ENCODE peak calls at places on chromosomes 2 and 18, in eight cellular contexts. K, J, P, Z, T, H, U and N are unnamed samples.

GRCh38 chr18:3595282-3596273 is 145.6 kb downstream of the TGIF1 start:
- DNase-seq in K (no peak), H (no peak), P (no peak), T (no peak), J (no peak), U (peak; percentile 43), Z (peak; percentile 58), N (no peak)

GRCh38 chr2:126661702-126662465 is 5.9 kb downstream of the GYPC start:
- DNase-seq in T (no peak), Z (no peak), U (no peak), P (no peak), K (no peak), J (no peak), H (no peak), N (no peak)

GRCh38 chr2:12192762-12193161 is 446.3 kb downstream of the LPIN1 start:
- DNase-seq in U (no peak), Z (no peak), J (no peak), H (no peak), P (no peak), K (no peak), T (no peak), N (no peak)

GRCh38 chr18:58615150-58616132 is 13.4 kb downstream of the ALPK2 start:
- DNase-seq in K (no peak), T (no peak), J (no peak), Z (no peak), P (peak; percentile 37), U (peak; percentile 26), H (no peak), N (no peak)

GRCh38 chr2:196131949-196132925 is 39.1 kb downstream of the STK17B start:
- DNase-seq in Z (no peak), T (no peak), H (no peak), P (no peak), K (no peak), U (no peak), J (no peak), N (no peak)

GRCh38 chr2:146312899-146313298 is 1531.9 kb upstream of the ACVR2A start:
- DNase-seq in Z (no peak), J (no peak), H (peak; percentile 8), P (no peak), U (no peak), T (no peak), K (no peak), N (no peak)

GRCh38 chr2:26630669-26631360 is 10.4 kb downstream of the CIB4 start:
- DNase-seq in K (peak; percentile 50), P (no peak), H (no peak), J (peak; percentile 44), U (no peak), T (no peak), Z (peak; percentile 13), N (no peak)

GRCh38 chr2:26582890-26583289 is 58.3 kb downstream of the CIB4 start:
- DNase-seq in P (no peak), H (no peak), K (no peak), T (no peak), Z (peak; percentile 31), U (no peak), J (no peak), N (no peak)

GRCh38 chr2:64524604-64525322 is 635 bp downstream of the AFTPH start:
- DNase-seq in J (no peak), K (peak; percentile 48), P (peak; percentile 15), U (peak; percentile 44), Z (peak; percentile 59), T (no peak), H (peak; percentile 64), N (no peak)

GRCh38 chr2:212539145-212539880 is 711 bp upstream of the ERBB4 start:
- DNase-seq in Z (peak; percentile 71), U (peak; percentile 35), H (peak; percentile 80), P (no peak), T (no peak), J (peak; percentile 65), K (peak; percentile 88), N (no peak)

GRCh38 chr18:32669549-32670165 is 103.2 kb downstream of the KLHL14 start:
- DNase-seq in H (no peak), P (no peak), J (no peak), U (no peak), Z (no peak), K (peak; percentile 52), T (no peak), N (no peak)

GRCh38 chr2:11539317-11540147 is 5.7 kb downstream of the GREB1 start:
- DNase-seq in J (no peak), P (no peak), H (peak; percentile 40), T (no peak), K (no peak), Z (no peak), U (peak; percentile 85), N (no peak)

GRCh38 chr2:148530350-148530749 is 114.2 kb upstream of the EPC2 start:
- DNase-seq in K (peak; percentile 13), J (no peak), H (no peak), U (no peak), P (no peak), T (no peak), Z (no peak), N (no peak)

GRCh38 chr2:5491486-5491885 is 200.7 kb upstream of the SOX11 start:
- DNase-seq in P (no peak), H (no peak), K (no peak), J (no peak), T (no peak), U (no peak), Z (no peak), N (no peak)

GRCh38 chr2:239462671-239463506 is 62.1 kb upstream of the HDAC4 start:
- DNase-seq in T (no peak), Z (peak; percentile 40), J (no peak), H (no peak), U (peak; percentile 17), P (no peak), K (peak; percentile 19), N (no peak)

DNA sequence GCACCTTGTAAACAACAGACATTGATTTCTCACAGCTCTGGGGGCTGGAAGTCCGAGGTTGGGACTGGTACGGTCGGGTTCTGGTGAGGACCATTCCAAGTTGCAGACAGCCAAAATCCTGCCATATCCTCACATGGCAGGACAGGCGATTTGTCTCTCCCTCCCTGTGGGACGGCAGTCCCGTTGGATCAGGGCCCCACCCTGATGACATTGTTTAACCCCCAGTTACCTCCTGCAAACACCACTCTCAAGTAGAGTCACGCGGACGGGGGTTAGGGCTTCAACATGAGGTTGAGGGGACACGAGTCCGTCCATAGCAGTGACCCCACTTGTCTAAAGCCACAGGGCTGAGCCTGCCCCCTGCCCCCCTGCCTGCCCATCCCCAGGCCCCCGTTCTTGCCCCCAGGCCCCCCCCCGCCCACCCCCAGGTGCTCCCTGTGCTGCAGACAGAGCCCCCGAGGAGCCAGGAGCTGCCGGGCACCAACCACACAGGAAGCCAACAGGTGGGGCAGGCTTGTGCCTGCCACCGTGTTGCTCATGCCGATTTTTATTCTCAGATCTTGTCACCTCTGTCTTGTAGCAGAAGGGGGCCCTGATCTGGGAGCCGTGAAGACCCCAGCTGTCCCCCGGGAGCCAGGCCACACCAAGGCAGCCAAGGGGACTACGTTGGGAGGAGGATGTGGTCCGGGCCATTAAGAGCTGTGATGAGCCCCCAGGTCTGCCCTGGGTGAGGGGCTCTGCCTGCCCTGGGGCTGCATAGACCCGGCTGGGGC is 82.2 kb downstream of the NFATC1 start:
- DNase-seq in P (no peak), H (no peak), K (no peak), U (no peak), T (no peak), J (no peak), Z (peak; percentile 35), N (no peak)
- H3K9me3 ChIP-seq in P (no peaks in the 10 kb centered on the region), H (no peaks in the 10 kb centered on the region), K (no peaks in the 10 kb centered on the region), U (no peaks in the 10 kb centered on the region), T (no peaks in the 10 kb centered on the region), J (no peaks in the 10 kb centered on the region), Z (no peaks in the 10 kb centered on the region), N (no peaks in the 10 kb centered on the region)

GRCh38 chr2:85938456-85938855 is 49.7 kb upstream of the ST3GAL5 start:
- DNase-seq in U (no peak), T (no peak), J (no peak), Z (no peak), H (no peak), P (no peak), K (no peak), N (no peak)

GRCh38 chr2:85939136-85939535 is 50.3 kb upstream of the ST3GAL5 start:
- DNase-seq in U (no peak), T (no peak), Z (no peak), J (no peak), K (no peak), H (no peak), P (no peak), N (no peak)

GRCh38 chr2:85945576-85945975 is 56.8 kb upstream of the ST3GAL5 start:
- DNase-seq in P (no peak), K (no peak), T (no peak), Z (no peak), U (no peak), H (no peak), J (no peak), N (no peak)

GRCh38 chr2:85945172-85945571 is 56.4 kb upstream of the ST3GAL5 start:
- DNase-seq in T (no peak), Z (no peak), U (no peak), P (no peak), J (no peak), H (no peak), K (no peak), N (no peak)

GRCh38 chr2:85942346-85942957 is 53.7 kb upstream of the ST3GAL5 start:
- DNase-seq in J (no peak), K (no peak), U (peak; percentile 5), Z (no peak), T (no peak), H (no peak), P (no peak), N (no peak)
- H3K9me3 ChIP-seq in J (peaks cover 5% of the 10 kb centered on the region), K (peaks cover 3% of the 10 kb centered on the region), U (peaks cover 19% of the 10 kb centered on the region), Z (peaks cover 5% of the 10 kb centered on the region), T (no peaks in the 10 kb centered on the region), H (no peaks in the 10 kb centered on the region), P (peaks cover 3% of the 10 kb centered on the region), N (peaks cover 4% of the 10 kb centered on the region)

DNA sequence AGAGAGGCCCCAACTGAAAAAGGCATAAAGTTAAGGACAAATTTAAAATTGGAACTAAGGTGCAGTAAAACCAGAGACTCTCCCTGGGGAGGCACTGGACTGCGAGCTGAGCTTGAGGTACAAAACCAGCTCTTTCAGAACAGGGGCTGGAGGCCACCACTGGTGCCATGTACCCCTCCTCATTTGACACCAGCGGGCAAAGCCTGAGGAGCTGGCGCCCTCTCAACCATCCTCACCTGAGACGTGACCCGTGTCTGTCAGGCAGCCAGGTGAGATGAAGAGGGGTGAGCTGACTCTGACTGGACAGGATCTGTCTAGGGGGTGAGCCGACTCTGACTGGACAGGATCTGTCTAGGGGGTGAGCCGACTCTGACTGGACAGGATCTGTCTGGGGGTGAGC is 68.5 kb downstream of the TMEM18 start:
- DNase-seq in J (no peak), P (no peak), Z (no peak), T (no peak), K (peak; percentile 12), U (no peak), H (no peak), N (no peak)
- H3K9me3 ChIP-seq in J (no peaks in the 10 kb centered on the region), P (no peaks in the 10 kb centered on the region), Z (no peaks in the 10 kb centered on the region), T (no peaks in the 10 kb centered on the region), K (no peaks in the 10 kb centered on the region), U (no peaks in the 10 kb centered on the region), H (no peaks in the 10 kb centered on the region), N (no peaks in the 10 kb centered on the region)

DNA sequence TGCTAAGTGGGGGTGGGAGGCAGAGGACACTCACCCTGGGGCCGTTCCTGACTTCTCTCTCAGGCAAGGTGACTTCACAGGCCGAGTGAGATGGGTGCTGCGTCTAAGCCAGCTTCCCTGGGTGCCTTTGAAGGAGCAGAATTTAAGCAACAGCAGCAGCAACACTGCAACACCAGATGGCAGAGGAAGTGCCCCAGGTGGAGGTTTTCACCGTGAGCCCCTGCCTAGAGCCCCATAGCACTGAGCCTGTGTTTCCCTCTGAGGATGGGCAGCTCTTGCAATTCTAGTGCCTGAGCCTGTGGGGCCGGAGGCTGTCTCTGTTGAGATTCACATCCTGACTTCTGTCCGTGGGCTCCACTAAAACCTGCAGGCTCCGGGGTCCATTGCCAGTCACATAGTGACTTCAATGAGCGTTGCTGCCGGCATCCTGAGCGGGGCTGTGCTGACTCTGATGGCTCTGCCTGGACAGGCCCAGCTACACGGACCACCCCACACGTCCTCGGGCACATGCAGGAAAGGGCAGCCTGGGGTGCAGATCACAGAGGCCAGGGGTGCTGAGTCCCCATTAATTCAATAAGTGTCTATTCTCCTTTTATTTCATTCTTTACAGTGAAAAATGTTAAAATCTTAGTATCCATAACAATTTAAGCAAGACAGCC is 218.8 kb downstream of the SNTG2 start:
- DNase-seq in H (peak; percentile 1), Z (no peak), J (no peak), U (no peak), P (no peak), K (no peak), T (no peak), N (no peak)
- H3K9me3 ChIP-seq in H (no peaks in the 10 kb centered on the region), Z (no peaks in the 10 kb centered on the region), J (no peaks in the 10 kb centered on the region), U (peaks cover 5% of the 10 kb centered on the region), P (no peaks in the 10 kb centered on the region), K (peaks cover 33% of the 10 kb centered on the region), T (no peaks in the 10 kb centered on the region), N (no peaks in the 10 kb centered on the region)